ENCODE peak calls at places on chromosomes 3 and 15, in ten cellular contexts. O is astrocyte of the spinal cord, G is brain microvascular endothelial cell, I is tibial nerve, H is right atrium auricular region, T is transverse colon, C is heart right ventricle, D is upper lobe of right lung, K is IMR-90, E is A549. F is an unnamed sample.

GRCh38 chr3:80688814-80689213 is 921.0 kb upstream of the ROBO1 start:
- DNase-seq in T (no peak), I (no peak), H (no peak), O (peak), E (no peak), C (no peak), K (no peak), D (no peak), G (peak), F (peak)

GRCh38 chr15:65752151-65752700 is 39.9 kb downstream of the DENND4A start:
- DNase-seq in G (peak), D (no peak), T (no peak), C (no peak), O (no peak), I (no peak), E (no peak), H (no peak), K (peak), F (no peak)

GRCh38 chr3:46361408-46362283 is 7.7 kb downstream of the CCR2 start:
- DNase-seq in T (no peak), G (no peak), C (no peak), O (no peak), I (no peak), H (no peak), K (no peak), D (no peak), E (no peak), F (no peak)

GRCh38 chr3:140842984-140843649 is 98.5 kb upstream of the SLC25A36 start:
- DNase-seq in I (no peak), D (no peak), C (no peak), T (no peak), H (no peak), K (no peak), O (no peak), G (no peak), E (no peak), F (no peak)

GRCh38 chr3:189685854-189686253 is 54.7 kb downstream of the TP63 start:
- DNase-seq in K (peak), C (no peak), G (peak), O (peak), T (no peak), D (no peak), I (no peak), H (no peak), E (no peak), F (peak)

GRCh38 chr3:68919000-68919399 is 13.3 kb downstream of the TAFA4 start:
- DNase-seq in D (no peak), E (no peak), T (no peak), G (peak), C (no peak), O (peak), I (no peak), H (no peak), K (peak), F (peak)

GRCh38 chr3:8607285-8608040 is 37.1 kb downstream of the SSUH2 start:
- DNase-seq in D (no peak), H (peak), G (peak), C (peak), K (peak), I (no peak), O (peak), T (no peak), E (peak), F (peak)

GRCh38 chr3:100087203-100087602 is 27.1 kb downstream of the FILIP1L start:
- DNase-seq in C (no peak), G (peak), T (no peak), I (no peak), K (peak), H (no peak), D (no peak), E (no peak), O (peak), F (peak)

GRCh38 chr3:128933213-128933921 is 53.9 kb downstream of the ACAD9 start:
- DNase-seq in G (no peak), K (no peak), T (no peak), C (no peak), O (no peak), I (no peak), E (no peak), D (no peak), H (peak), F (no peak)

GRCh38 chr3:115469649-115470048 is 153.7 kb upstream of the GAP43 start:
- DNase-seq in K (no peak), I (no peak), G (no peak), H (no peak), D (no peak), O (no peak), T (no peak), C (no peak), E (no peak), F (no peak)

DNA sequence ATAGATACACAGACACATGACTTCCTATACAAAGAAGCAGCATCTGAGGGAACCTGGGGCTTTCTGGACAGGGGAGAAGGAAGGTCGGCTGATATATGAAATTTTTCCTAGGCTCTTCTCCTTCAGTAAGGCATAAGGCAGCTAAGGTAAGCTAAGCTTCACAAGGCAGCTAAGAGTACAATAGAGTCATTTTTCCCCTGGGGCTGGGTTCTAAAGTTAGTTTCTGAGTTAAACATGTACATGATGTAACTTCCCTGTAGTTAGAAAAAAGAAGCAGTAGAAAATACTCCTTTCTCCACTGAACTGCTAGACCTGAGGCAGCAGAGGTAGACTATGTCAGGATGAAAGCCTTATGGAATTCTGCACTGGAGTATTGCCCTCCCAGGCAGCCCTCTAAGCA is 109.6 kb downstream of the PLD1 start:
- DNase-seq in C (no peak), H (no peak), E (no peak), D (no peak), T (no peak), I (no peak), G (no peak), O (no peak), K (no peak), F (peak)
- TF ChIP-seq CTCF in C (no peak), H (no peak), E (no peak), D (no peak), T (no peak), I (no peak), G (no peak), O (no peak), K (no peak), F (no peak)

GRCh38 chr3:105505167-105505566 is 138.5 kb downstream of the ALCAM start:
- DNase-seq in I (no peak), O (no peak), K (no peak), H (no peak), T (no peak), D (no peak), E (no peak), C (no peak), G (no peak), F (no peak)
- H3K4me3 ChIP-seq in I (no peak), O (no peak), K (no peak), H (no peak), T (no peak), D (no peak), E (no peak), C (no peak), G (no peak), F (no peak)

DNA sequence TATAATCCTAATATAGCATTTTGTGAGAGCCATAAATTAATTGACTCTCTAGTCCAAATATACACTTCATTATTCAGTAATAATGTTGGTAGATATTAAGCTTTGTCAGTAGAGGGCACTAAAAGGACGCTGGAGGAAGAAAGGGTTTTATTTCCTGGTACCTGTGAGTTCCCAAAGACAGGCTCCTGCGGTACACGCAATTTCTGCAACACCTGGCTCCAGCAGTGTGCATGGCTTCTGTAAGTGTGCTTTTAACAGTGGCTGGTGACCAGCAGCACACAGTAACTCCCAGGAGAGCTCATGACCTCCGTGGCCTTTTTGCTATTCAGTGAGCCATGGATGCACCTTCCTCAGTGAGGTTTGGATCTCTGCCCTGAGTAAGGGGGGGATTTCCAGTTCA is 338.3 kb upstream of the ZNF385D start:
- DNase-seq in O (peak), G (peak), T (peak), E (peak), K (peak), I (no peak), H (no peak), D (no peak), C (no peak), F (peak)
- TF ChIP-seq CTCF in O (peak), G (peak), T (no peak), E (peak), K (peak), I (no peak), H (no peak), D (peak), C (peak), F (peak)

GRCh38 chr15:74136584-74137543 is 6.5 kb downstream of the ISLR2 start:
- DNase-seq in T (no peak), D (no peak), H (no peak), O (no peak), G (no peak), I (no peak), C (peak), E (no peak), K (no peak), F (peak)
- H3K4me3 ChIP-seq in T (peak), D (peak), H (peak), O (peak), G (peak), I (peak), C (peak), E (peak), K (no peak), F (peak)

GRCh38 chr15:60004846-60005351 is 788 bp downstream of the FOXB1 start:
- DNase-seq in T (no peak), I (no peak), D (peak), O (no peak), E (no peak), K (peak), C (no peak), H (no peak), G (no peak), F (peak)
- TF ChIP-seq CTCF in T (no peak), I (no peak), D (no peak), O (no peak), E (no peak), K (no peak), C (no peak), H (no peak), G (no peak), F (no peak)

GRCh38 chr15:36882487-36883108 is 217.8 kb downstream of the MEIS2 start:
- DNase-seq in K (no peak), G (no peak), E (no peak), T (no peak), O (no peak), D (no peak), C (no peak), I (no peak), H (no peak), F (no peak)
- H3K4me3 ChIP-seq in K (peak), G (no peak), E (no peak), T (no peak), O (peak), D (no peak), C (peak), I (no peak), H (no peak), F (peak)

GRCh38 chr3:170980399-170980798 is 46.1 kb downstream of the SLC2A2 start:
- DNase-seq in H (no peak), K (no peak), G (no peak), D (no peak), I (no peak), E (no peak), C (no peak), T (no peak), O (no peak), F (no peak)
- TF ChIP-seq CTCF in H (no peak), K (no peak), G (no peak), D (no peak), I (no peak), E (no peak), C (no peak), T (no peak), O (no peak), F (no peak)

GRCh38 chr3:48599509-48600285 is 4.6 kb upstream of the COL7A1 start:
- DNase-seq in C (no peak), T (no peak), K (no peak), G (no peak), H (no peak), D (no peak), I (no peak), E (no peak), O (no peak), F (no peak)

GRCh38 chr3:48599077-48599501 is 4.0 kb upstream of the COL7A1 start:
- DNase-seq in D (no peak), E (no peak), H (no peak), K (no peak), G (no peak), O (no peak), T (no peak), C (no peak), I (no peak), F (no peak)

GRCh38 chr3:48597408-48597800 is 2.3 kb upstream of the COL7A1 start:
- DNase-seq in G (no peak), T (no peak), H (no peak), D (no peak), I (no peak), C (no peak), K (no peak), O (no peak), E (no peak), F (no peak)

GRCh38 chr3:48596676-48597407 is 1.7 kb upstream of the COL7A1 start:
- DNase-seq in D (no peak), K (no peak), H (no peak), E (no peak), I (no peak), G (no peak), T (no peak), C (no peak), O (no peak), F (no peak)

GRCh38 chr3:48598323-48599076 is 3.4 kb upstream of the COL7A1 start:
- DNase-seq in O (peak), I (no peak), G (peak), D (no peak), H (peak), E (peak), T (peak), K (peak), C (peak), F (peak)
- H3K4me3 ChIP-seq in O (no peak), I (no peak), G (no peak), D (no peak), H (no peak), E (peak), T (no peak), K (no peak), C (no peak), F (no peak)

F was measured in fibroblast of the aortic adventitia.